ENCODE peak calls at places on chromosomes 3 and 15, in eight cellular contexts. O is iPS-NIHi11; D is NCI-H1436; A is effector memory CD8-positive, alpha-beta T cell; Z is HCT116; N is uterus; R is left ventricle myocardium inferior; X is T-helper 2 cell. E is an unnamed sample.

GRCh38 chr15:33131880-33132279 is 62.6 kb downstream of the FMN1 start:
- DNase-seq in N (no peak), A (no peak), Z (no peak), X (no peak), O (no peak), R (no peak), D (no peak), E (no peak)

GRCh38 chr15:39979606-39980005 is 45.7 kb downstream of the EIF2AK4 start:
- DNase-seq in X (no peak), A (no peak), O (no peak), Z (no peak), R (no peak), N (no peak), D (no peak), E (no peak)

GRCh38 chr15:64455951-64456350 is 4.4 kb upstream of the ZNF609 start:
- DNase-seq in N (no peak), X (no peak), Z (no peak), R (no peak), O (no peak), D (no peak), A (no peak), E (no peak)

GRCh38 chr3:114154321-114154821 is 24.5 kb downstream of the DRD3 start:
- DNase-seq in O (peak), R (no peak), X (no peak), D (peak), N (no peak), A (no peak), Z (no peak), E (no peak)

GRCh38 chr3:198079771-198080520 is 119.9 kb downstream of the LMLN start:
- DNase-seq in X (peak), N (no peak), R (no peak), A (no peak), O (peak), Z (peak), D (no peak), E (no peak)

GRCh38 chr15:93485922-93486327 is 396.9 kb upstream of the RGMA start:
- DNase-seq in R (peak), A (no peak), O (no peak), Z (no peak), X (no peak), D (no peak), N (peak), E (no peak)

GRCh38 chr3:58098531-58098930 is 90.3 kb downstream of the FLNB start:
- DNase-seq in D (no peak), N (no peak), R (no peak), X (no peak), A (no peak), O (no peak), Z (no peak), E (no peak)

GRCh38 chr15:67307156-67307555 is 52.6 kb downstream of the IQCH start:
- DNase-seq in D (no peak), N (no peak), A (no peak), Z (no peak), O (no peak), X (no peak), R (no peak), E (no peak)

GRCh38 chr15:71570736-71571135 is 239.6 kb upstream of the NR2E3 start:
- DNase-seq in D (no peak), Z (no peak), N (no peak), R (no peak), A (no peak), X (no peak), O (no peak), E (no peak)

GRCh38 chr3:117735481-117736101 is 1026.0 kb downstream of the TUSC7 start:
- DNase-seq in A (no peak), N (no peak), Z (no peak), R (no peak), O (no peak), D (no peak), X (no peak), E (no peak)

GRCh38 chr3:71127463-71128243 is 455.9 kb downstream of the FOXP1 start:
- DNase-seq in A (no peak), R (no peak), D (no peak), N (no peak), Z (no peak), O (no peak), X (no peak), E (no peak)

GRCh38 chr3:46082021-46082420 is 54.7 kb upstream of the XCR1 start:
- DNase-seq in A (no peak), X (no peak), R (no peak), N (no peak), D (no peak), Z (no peak), O (no peak), E (no peak)

GRCh38 chr15:63372018-63372705 is 9.5 kb downstream of the CA12 start:
- DNase-seq in O (no peak), N (peak), R (no peak), Z (peak), X (no peak), D (no peak), A (no peak), E (no peak)

GRCh38 chr3:23807161-23808015 is 1.6 kb downstream of the UBE2E1 start:
- DNase-seq in A (no peak), O (no peak), R (no peak), Z (no peak), N (peak), D (no peak), X (no peak), E (no peak)

GRCh38 chr3:38653685-38654537 is 4.4 kb upstream of the SCN5A start:
- DNase-seq in O (no peak), N (no peak), A (no peak), Z (no peak), R (no peak), X (no peak), D (no peak), E (no peak)

GRCh38 chr15:72947709-72948108 is 104.6 kb upstream of the NEO1 start:
- DNase-seq in R (no peak), Z (no peak), N (no peak), X (no peak), D (no peak), A (no peak), O (no peak), E (no peak)

GRCh38 chr3:9946112-9947024 is 5.8 kb downstream of the PRRT3 start:
- DNase-seq in R (peak), A (peak), O (peak), X (peak), N (peak), D (peak), Z (peak), E (peak)

GRCh38 chr3:143433787-143434378 is 314.3 kb downstream of the CHST2 start:
- DNase-seq in O (peak), Z (peak), D (no peak), X (no peak), A (no peak), N (no peak), R (no peak), E (no peak)

GRCh38 chr3:17151598-17152373 is 267.0 kb downstream of the PLCL2 start:
- DNase-seq in D (no peak), O (no peak), A (peak), X (peak), Z (no peak), N (no peak), R (no peak), E (no peak)

GRCh38 chr15:44216958-44217357 is 21.9 kb upstream of the FRMD5 start:
- DNase-seq in A (no peak), X (no peak), R (no peak), D (no peak), O (no peak), Z (no peak), N (no peak), E (no peak)

GRCh38 chr15:77857419-77857818 is 220.1 kb downstream of the TBC1D2B start:
- DNase-seq in X (no peak), N (no peak), R (no peak), O (no peak), D (no peak), A (no peak), Z (no peak), E (no peak)

GRCh38 chr15:60804986-60805949 is 326.3 kb upstream of the ICE2 start:
- DNase-seq in X (no peak), R (no peak), N (no peak), A (no peak), O (peak), Z (no peak), D (peak), E (peak)

GRCh38 chr15:100918034-100918689 is 995 bp upstream of the LRRK1 start:
- DNase-seq in D (peak), X (peak), O (peak), A (peak), R (peak), N (peak), Z (peak), E (no peak)

GRCh38 chr3:147472846-147473245 is 63.7 kb downstream of the ZIC1 start:
- DNase-seq in O (no peak), R (no peak), X (no peak), Z (no peak), N (no peak), D (no peak), A (no peak), E (no peak)

E was measured in NCI-H2081 treated with DMSO at 0.1 percent for 48 hours.